ENCODE peak calls at places on chromosomes 2 and 18, in eight cellular contexts. K is Calu3, Z is fibroblast of pulmonary artery, C is psoas muscle, I is fibroblast of lung, N is B cell, U is PC-3, L is PC-9. B is an unnamed sample.

GRCh38 chr2:173079968-173080860 is 4.6 kb downstream of the MAP3K20 start:
- DNase-seq in I (peak; percentile 98), U (peak; percentile 96), Z (peak; percentile 83), L (peak; percentile 99), K (no peak), C (no peak), N (no peak), B (no peak)

GRCh38 chr2:171966268-171966667 is 33.5 kb upstream of the METAP1D start:
- DNase-seq in U (no peak), Z (no peak), L (no peak), K (no peak), C (no peak), I (no peak), N (no peak), B (no peak)

GRCh38 chr18:60978338-60978737 is 354.9 kb upstream of the CDH20 start:
- DNase-seq in I (peak; percentile 97), Z (peak; percentile 82), K (no peak), L (no peak), C (no peak), U (peak; percentile 21), N (no peak), B (no peak)

GRCh38 chr2:144479659-144480058 is 40.3 kb downstream of the ZEB2 start:
- DNase-seq in L (no peak), Z (no peak), N (peak; percentile 15), I (no peak), K (no peak), C (no peak), U (no peak), B (no peak)

GRCh38 chr2:74201196-74201595 is 2.8 kb downstream of the MTHFD2 start:
- DNase-seq in U (no peak), Z (no peak), I (no peak), N (no peak), K (no peak), C (no peak), L (no peak), B (no peak)

GRCh38 chr18:13526519-13526918 is 199.8 kb downstream of the FAM210A start:
- DNase-seq in N (no peak), U (no peak), C (no peak), I (no peak), K (no peak), Z (no peak), L (no peak), B (no peak)

GRCh38 chr18:25735447-25735846 is 355.0 kb downstream of the SS18 start:
- DNase-seq in L (no peak), K (no peak), N (no peak), I (no peak), C (no peak), U (no peak), Z (no peak), B (no peak)

GRCh38 chr18:13482641-13482945 is 243.8 kb downstream of the FAM210A start:
- DNase-seq in K (no peak), N (no peak), C (no peak), I (no peak), U (no peak), Z (no peak), L (no peak), B (no peak)

GRCh38 chr2:235234711-235235110 is 259.1 kb upstream of the AGAP1 start:
- DNase-seq in N (no peak), U (peak; percentile 10), K (no peak), I (peak; percentile 9), Z (peak; percentile 57), L (no peak), C (no peak), B (no peak)

GRCh38 chr2:201203916-201204654 is 21.1 kb downstream of the CASP10 start:
- DNase-seq in K (no peak), I (peak; percentile 3), C (no peak), L (no peak), U (no peak), N (no peak), Z (peak; percentile 78), B (no peak)

GRCh38 chr2:144470819-144471218 is 49.1 kb downstream of the ZEB2 start:
- DNase-seq in U (no peak), N (no peak), C (no peak), L (no peak), I (peak; percentile 47), Z (no peak), K (no peak), B (no peak)

GRCh38 chr2:19508-19907 is 26.8 kb downstream of the FAM110C start:
- DNase-seq in I (no peak), C (no peak), Z (no peak), L (no peak), U (no peak), K (no peak), N (no peak), B (no peak)

GRCh38 chr2:199456383-199457146 is 1.2 kb downstream of the SATB2 start:
- DNase-seq in I (no peak), Z (no peak), N (no peak), L (no peak), K (no peak), U (no peak), C (no peak), B (no peak)

GRCh38 chr2:240153418-240153817 is 13.0 kb upstream of the OTOS start:
- DNase-seq in Z (no peak), U (no peak), N (no peak), C (peak; percentile 1), I (no peak), K (no peak), L (no peak), B (no peak)

GRCh38 chr2:20594048-20594750 is 56.7 kb downstream of the HS1BP3 start:
- DNase-seq in I (no peak), K (no peak), U (no peak), C (no peak), Z (no peak), L (no peak), N (no peak), B (no peak)

GRCh38 chr2:29014331-29014730 is 33.2 kb downstream of the TOGARAM2 start:
- DNase-seq in K (no peak), L (no peak), Z (no peak), U (no peak), N (no peak), I (no peak), C (no peak), B (no peak)

GRCh38 chr18:23114171-23114881 is 21.0 kb upstream of the CABLES1 start:
- DNase-seq in L (no peak), I (no peak), N (no peak), U (no peak), C (no peak), K (peak; percentile 39), Z (peak; percentile 34), B (no peak)

GRCh38 chr2:21254170-21254965 is 130.6 kb downstream of the TDRD15 start:
- DNase-seq in U (no peak), C (no peak), K (no peak), Z (no peak), I (no peak), N (no peak), L (no peak), B (no peak)

GRCh38 chr2:241496904-241497877 is 11.2 kb downstream of the STK25 start:
- DNase-seq in N (no peak), L (no peak), C (no peak), Z (no peak), K (no peak), U (no peak), I (no peak), B (no peak)
- TF ChIP-seq CTCF in N (no peak), L (no peak), C (no peak), Z (no peak), K (no peak), U (no peak), I (no peak), B (no peak)

DNA sequence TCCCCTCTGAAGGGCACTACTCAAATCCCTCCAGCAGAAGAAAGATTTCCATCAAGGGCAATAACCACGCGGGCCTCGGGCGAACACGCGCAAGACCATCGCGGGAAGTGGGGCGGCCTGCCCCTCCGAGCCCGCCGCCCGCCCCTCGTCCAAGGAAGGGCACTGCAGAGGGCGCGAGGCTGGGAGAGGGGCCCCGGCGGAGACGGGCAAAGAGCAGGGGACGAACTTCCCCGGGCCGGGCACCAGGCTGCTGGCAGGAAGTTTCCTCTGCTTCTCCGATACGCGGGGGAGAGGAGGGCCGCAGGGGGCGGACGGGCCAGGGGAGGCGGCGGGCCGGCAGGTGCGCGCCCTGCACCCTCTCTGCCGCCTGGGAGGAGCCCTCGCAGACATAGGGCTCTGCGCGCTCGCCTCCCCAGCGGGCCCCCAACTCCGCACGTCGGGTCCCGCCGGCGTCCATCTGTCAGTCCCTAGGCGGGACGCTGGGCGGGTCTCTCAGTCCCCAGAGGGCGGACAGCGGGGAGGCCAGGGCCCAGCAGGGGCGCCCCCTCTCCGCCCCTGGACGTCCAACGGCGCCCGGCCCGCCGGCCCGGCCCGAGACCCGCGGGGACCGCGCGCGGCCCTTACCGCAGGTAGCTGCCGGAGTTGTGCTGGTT is 452 bp downstream of the TFCP2L1 start:
- DNase-seq in U (no peak), C (no peak), N (no peak), L (no peak), Z (no peak), K (peak; percentile 49), I (no peak), B (no peak)
- TF ChIP-seq CTCF in U (no peak), C (no peak), N (no peak), L (no peak), Z (no peak), K (no peak), I (no peak), B (no peak)

GRCh38 chr2:126359494-126359893 is 296.5 kb upstream of the GYPC start:
- DNase-seq in Z (peak; percentile 48), N (peak; percentile 5), K (no peak), I (no peak), C (no peak), U (no peak), L (no peak), B (no peak)
- TF ChIP-seq CTCF in Z (peak; percentile 54), N (peak; percentile 47), K (no peak), I (no peak), C (peak; percentile 27), U (peak; percentile 24), L (peak; percentile 62), B (no peak)

GRCh38 chr2:170155022-170155722 is 22.8 kb upstream of the MYO3B start:
- DNase-seq in U (peak; percentile 74), N (no peak), Z (peak; percentile 57), K (peak; percentile 22), C (no peak), I (peak; percentile 51), L (no peak), B (no peak)
- TF ChIP-seq CTCF in U (peak; percentile 41), N (no peak), Z (no peak), K (no peak), C (no peak), I (peak; percentile 5), L (no peak), B (peak; percentile 23)

DNA sequence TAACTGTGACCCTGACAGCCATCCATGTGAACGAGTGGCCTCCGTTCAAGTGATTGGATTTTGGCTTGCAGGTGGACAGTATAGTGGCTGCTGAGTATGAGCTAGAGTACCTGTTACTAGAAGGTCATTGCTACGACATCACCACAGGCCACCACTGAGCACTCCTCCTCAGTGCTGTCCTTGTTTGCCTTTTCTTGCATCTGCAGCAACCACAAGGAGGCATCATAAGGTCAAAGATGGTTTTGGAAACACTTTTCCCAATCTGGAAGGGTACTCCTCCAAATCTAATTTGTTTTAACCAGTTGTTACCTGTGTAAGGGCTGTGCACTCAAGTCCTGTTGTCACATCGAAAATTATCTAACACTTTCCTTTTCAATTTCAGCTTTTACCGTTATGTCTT is 81.2 kb downstream of the UGGT1 start:
- DNase-seq in L (no peak), Z (no peak), U (peak; percentile 30), N (no peak), C (no peak), I (no peak), K (peak; percentile 3), B (no peak)
- TF ChIP-seq CTCF in L (peak; percentile 58), Z (peak; percentile 39), U (peak; percentile 54), N (no peak), C (peak; percentile 30), I (peak; percentile 35), K (no peak), B (peak; percentile 22)

B was measured in D721Med.